ENCODE peak calls at places on chromosomes 1 and 21, in four cellular contexts. L is IMR-90, R is GM12878, X is K562. C is an unnamed sample.

GRCh38 chr1:62601412-62601971 is 4.2 kb downstream of the ANGPTL3 start:
- DNase-seq in L (peak; percentile 80), R (no peak), X (no peak), C (no peak)

GRCh38 chr1:84587099-84587498 is 12.9 kb upstream of the CTBS start:
- DNase-seq in L (no peak), R (no peak), X (no peak), C (no peak)

GRCh38 chr1:41277371-41277994 is 35.4 kb upstream of the SCMH1 start:
- DNase-seq in L (no peak), R (no peak), X (no peak), C (no peak)

GRCh38 chr1:60984066-60984799 is 98.1 kb upstream of the NFIA start:
- DNase-seq in L (peak; percentile 8), R (no peak), X (peak; percentile 45), C (peak; percentile 92)

GRCh38 chr1:208652300-208653160 is 408.3 kb upstream of the PLXNA2 start:
- DNase-seq in L (peak; percentile 66), R (peak; percentile 8), X (peak; percentile 51), C (peak; percentile 88)

GRCh38 chr21:33789697-33790096 is 125.9 kb downstream of the ATP5PO start:
- DNase-seq in L (no peak), R (no peak), X (no peak), C (peak; percentile 29)

GRCh38 chr1:156807627-156808026 is 9.0 kb downstream of the SH2D2A start:
- DNase-seq in L (no peak), R (no peak), X (no peak), C (no peak)

GRCh38 chr1:147515046-147515869 is 26.0 kb upstream of the BCL9 start:
- DNase-seq in L (peak; percentile 41), R (no peak), X (no peak), C (no peak)

GRCh38 chr1:113870778-113871177 is 734 bp downstream of the PTPN22 start:
- DNase-seq in L (no peak), R (no peak), X (no peak), C (no peak)

GRCh38 chr1:185483647-185484450 is 166.8 kb upstream of the IVNS1ABP start:
- DNase-seq in L (peak; percentile 89), R (no peak), X (peak; percentile 21), C (peak; percentile 21)

GRCh38 chr21:46416551-46416950 is 42.1 kb upstream of the DIP2A start:
- DNase-seq in L (no peak), R (no peak), X (no peak), C (no peak)

GRCh38 chr1:115456441-115456961 is 118.5 kb upstream of the NGF start:
- DNase-seq in L (peak; percentile 67), R (no peak), X (no peak), C (no peak)

GRCh38 chr1:24506706-24507422 is 4.2 kb downstream of the RCAN3 start:
- DNase-seq in L (no peak), R (no peak), X (no peak), C (no peak)

GRCh38 chr1:11194407-11195176 is 5.4 kb downstream of the ANGPTL7 start:
- DNase-seq in L (no peak), R (no peak), X (no peak), C (no peak)

GRCh38 chr1:88104886-88105285 is 579.2 kb upstream of the PKN2 start:
- DNase-seq in L (no peak), R (no peak), X (no peak), C (no peak)

GRCh38 chr1:78651247-78651646 is 1.6 kb downstream of the IFI44 start:
- DNase-seq in L (peak; percentile 13), R (no peak), X (no peak), C (peak; percentile 37)

GRCh38 chr21:14956826-14957225 is 108.0 kb downstream of the NRIP1 start:
- DNase-seq in L (peak; percentile 85), R (no peak), X (no peak), C (peak; percentile 15)

GRCh38 chr1:151492120-151492519 is 19.1 kb upstream of the CGN start:
- DNase-seq in L (no peak), R (no peak), X (no peak), C (no peak)

GRCh38 chr1:218743861-218744505 is 398.8 kb downstream of the TGFB2 start:
- DNase-seq in L (no peak), R (no peak), X (no peak), C (no peak)

GRCh38 chr1:26767714-26768113 is 20.0 kb upstream of the PIGV start:
- DNase-seq in L (peak; percentile 13), R (no peak), X (no peak), C (no peak)

GRCh38 chr1:233394860-233395717 is 67.6 kb downstream of the MAP3K21 start:
- DNase-seq in L (peak; percentile 50), R (no peak), X (peak; percentile 55), C (peak; percentile 59)

GRCh38 chr21:43611598-43612369 is 47.5 kb downstream of the HSF2BP start:
- DNase-seq in L (peak; percentile 95), R (no peak), X (peak; percentile 76), C (peak; percentile 80)

GRCh38 chr1:26156285-26157038 is 2.4 kb upstream of the FAM110D start:
- DNase-seq in L (no peak), R (no peak), X (peak; percentile 46), C (peak; percentile 67)

GRCh38 chr1:150464422-150464826 is 22.8 kb upstream of the TARS2 start:
- DNase-seq in L (peak; percentile 63), R (no peak), X (peak; percentile 67), C (peak; percentile 71)

DNA sequence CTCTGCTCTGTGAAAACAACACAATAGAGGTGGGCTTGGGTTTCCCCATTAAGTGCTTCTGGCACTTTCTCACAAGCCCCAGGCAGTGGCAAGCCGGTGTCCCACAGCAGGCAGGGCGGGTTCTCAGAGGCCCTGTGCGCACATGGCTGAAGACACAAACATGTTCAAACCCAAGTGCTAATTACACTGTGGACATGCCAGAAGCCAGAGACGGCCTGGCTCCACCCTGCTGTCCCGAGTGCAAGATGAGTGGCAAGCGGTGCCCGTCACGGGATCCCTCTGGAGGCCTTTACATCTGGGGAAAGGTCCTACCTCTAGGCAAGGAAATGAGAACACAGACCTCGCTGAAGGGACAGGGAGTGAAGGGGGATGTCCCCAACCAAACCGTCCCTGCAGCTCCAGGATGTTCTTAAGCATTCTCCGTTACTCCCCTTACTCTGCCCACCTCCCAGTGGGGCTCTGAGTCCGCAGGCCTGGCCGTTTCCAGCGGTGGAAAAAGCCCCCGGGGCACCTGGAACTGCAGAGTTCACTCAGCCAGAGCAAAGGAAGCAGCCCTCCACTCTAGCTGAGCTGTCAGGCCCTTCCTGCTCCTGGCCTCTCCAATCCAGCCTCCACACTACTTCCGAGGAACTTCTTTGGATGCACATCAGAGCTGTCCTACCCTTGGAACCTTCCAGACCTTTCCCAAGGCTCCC is 57.4 kb downstream of the SLC66A1 start:
- DNase-seq in L (no peak), R (no peak), X (no peak), C (no peak)
- H3K27ac ChIP-seq in L (no peak overlapping the region), R (no peak overlapping the region), X (no peak overlapping the region), C (no peak overlapping the region)

DNA sequence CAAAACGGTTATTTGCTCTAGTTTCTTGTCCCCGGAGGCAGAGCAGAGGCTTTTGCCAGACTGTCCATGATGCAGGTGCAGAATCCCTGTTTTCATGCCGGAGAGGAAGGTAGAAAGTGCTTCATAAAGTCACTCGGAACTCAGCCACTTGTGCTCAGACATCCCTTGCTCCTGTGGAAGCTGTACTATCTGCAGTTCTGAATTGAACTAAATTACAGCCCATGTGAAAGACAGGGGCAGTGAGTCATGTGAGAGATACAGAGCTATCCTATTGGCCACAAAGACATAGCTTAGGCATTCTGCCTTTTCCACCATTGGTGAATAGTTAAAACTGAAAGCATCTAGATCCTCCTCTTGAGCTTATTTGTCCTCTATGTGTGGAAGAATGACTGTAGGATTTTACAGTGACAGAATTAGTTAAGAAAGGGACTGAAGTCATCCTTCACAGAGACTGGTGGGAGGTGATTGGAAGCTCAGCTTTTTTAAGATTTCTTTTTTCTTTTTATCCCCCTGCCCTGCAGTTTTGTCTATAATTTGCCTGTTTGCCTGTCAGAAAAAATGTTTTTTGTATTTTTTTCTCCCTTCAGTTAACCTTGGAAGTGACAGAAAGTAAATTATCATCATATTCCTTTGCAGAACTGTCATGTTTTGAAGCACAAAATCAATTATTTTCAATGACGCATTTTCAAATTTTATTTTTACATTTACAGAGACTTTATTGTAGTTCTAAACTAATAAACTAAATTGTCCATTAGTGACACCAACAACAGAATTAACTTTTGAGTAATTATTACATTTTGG is 298.6 kb downstream of the PTPRC start:
- DNase-seq in L (peak; percentile 95), R (peak; percentile 91), X (no peak), C (peak; percentile 95)
- TF ChIP-seq POLR2A in L (peak; percentile 95), R (peak; percentile 87), X (no peak), C (peak; percentile 96)

DNA sequence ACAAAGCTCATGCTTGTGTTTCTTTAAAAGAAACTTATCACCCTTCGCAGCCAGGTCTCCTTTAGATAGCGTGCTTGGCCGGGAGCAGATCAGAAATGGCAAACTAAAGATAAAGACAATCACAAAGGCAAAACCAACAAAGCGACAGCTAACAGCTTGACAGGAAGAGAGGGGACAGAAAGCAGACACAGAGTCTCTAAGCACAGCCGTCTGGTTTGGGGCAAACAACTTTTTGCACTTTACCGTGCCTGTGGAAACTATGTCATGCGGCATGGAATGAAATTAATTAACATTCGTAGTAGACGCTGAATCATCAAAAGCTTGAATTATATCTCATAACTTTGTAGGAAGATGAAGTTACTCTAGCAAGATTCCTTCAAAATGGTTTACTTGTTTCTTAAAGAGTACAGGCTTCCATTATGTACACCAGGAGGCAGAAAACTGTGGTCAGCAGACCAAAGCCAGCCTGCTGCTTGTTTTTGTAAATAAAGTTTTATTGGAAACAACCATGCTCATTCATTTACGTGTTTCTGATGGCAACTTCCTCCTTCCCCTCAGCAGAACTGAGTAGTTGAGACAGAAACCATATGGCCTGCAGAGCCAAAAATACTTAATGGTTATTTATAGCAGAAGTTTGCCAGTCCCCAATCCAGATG is 183.2 kb downstream of the KIF26B start:
- DNase-seq in L (no peak), R (no peak), X (peak; percentile 80), C (no peak)
- TF ChIP-seq FOS in L (no peak), R (no peak), X (no peak), C (no peak)

DNA sequence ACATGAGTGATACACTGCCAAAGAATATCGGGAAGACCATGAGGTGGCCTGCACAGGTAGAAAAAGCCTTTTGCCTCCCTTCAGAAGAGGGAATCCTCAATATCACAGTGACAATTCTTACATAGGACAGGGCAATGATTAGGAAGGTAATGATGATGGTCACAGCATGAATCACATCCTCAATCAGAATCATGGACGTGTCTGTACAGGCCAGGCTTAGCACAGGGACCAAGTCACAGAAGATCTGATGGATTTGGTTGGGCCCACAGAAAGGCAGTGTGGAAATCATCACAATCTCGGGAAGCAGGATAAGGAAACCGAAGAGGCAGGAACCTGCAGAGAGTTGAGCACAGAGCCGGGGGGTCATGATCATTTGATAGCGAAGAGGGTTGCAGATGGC is 3.2 kb downstream of the OR6K3 start:
- DNase-seq in L (no peak), R (no peak), X (no peak), C (no peak)
- H3K27ac ChIP-seq in L (no peak overlapping the region), R (no peak overlapping the region), X (no peak overlapping the region), C (no peak overlapping the region)

DNA sequence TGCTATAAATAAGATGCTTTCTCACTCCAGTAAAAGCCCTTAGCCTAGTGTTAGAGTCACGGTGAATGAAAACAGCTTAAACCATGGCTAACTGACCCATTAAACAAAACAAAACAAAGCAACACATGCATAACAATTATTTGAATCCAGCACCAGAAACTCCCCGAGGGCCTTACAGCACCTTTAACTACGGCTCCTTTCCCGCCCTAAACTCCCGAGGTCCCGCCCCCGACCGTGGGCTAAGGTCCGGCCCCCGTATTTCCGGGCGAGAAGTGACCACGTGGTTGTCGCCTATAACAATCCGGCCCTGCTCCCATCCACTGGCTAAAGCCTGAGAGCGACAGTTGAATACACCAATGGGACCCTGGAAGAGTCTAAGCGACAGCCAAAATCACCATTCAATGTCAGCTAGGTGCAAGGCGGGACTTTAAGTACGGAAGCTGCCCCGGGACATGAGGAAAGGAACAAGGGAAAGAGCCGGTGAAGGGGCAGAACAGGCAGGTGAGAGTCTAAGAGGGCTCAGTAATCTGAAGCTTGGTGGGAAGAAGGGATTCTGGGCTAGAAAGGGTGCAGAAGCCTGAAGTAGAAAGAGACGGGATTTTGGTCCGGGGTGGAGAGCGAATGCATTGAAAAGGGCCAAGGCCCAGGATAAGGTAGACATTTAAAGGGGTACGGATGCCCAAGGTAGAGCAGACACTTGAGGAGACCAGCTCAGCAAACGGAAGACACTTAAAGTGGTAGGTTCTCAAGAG is at the start of gene FLAD1:
- DNase-seq in L (peak; percentile 100), R (peak; percentile 100), X (peak; percentile 98), C (peak; percentile 100)
- TF ChIP-seq POLR2A in L (no peak), R (peak; percentile 66), X (peak; percentile 95), C (peak; percentile 56)

C was measured in endothelial cell of umbilical vein.